ENCODE peak calls at places on chromosomes 16 and 17, in five cellular contexts. Y is transverse colon, L is A549, X is stomach, M is ovary. W is an unnamed sample.

GRCh38 chr16:67016681-67017450 is 12.1 kb upstream of the CBFB start:
- DNase-seq in Y (no peak), L (no peak), X (no peak), M (peak; percentile 15), W (peak; percentile 27)

GRCh38 chr17:12730931-12731521 is 58.3 kb upstream of the ARHGAP44 start:
- DNase-seq in Y (peak; percentile 81), L (peak; percentile 56), X (peak; percentile 88), M (no peak), W (peak; percentile 79)

GRCh38 chr17:4310349-4311060 is 46.7 kb upstream of the ANKFY1 start:
- DNase-seq in Y (no peak), L (no peak), X (peak; percentile 37), M (no peak), W (no peak)

GRCh38 chr16:85205747-85206471 is 93.6 kb upstream of the CIBAR2 start:
- DNase-seq in Y (no peak), L (peak; percentile 47), X (no peak), M (peak; percentile 73), W (no peak)

GRCh38 chr16:4613636-4614570 is 785 bp downstream of the UBALD1 start:
- DNase-seq in Y (peak; percentile 28), L (peak; percentile 36), X (no peak), M (peak; percentile 75), W (peak; percentile 69)

GRCh38 chr17:79837888-79838540 is 1.2 kb downstream of the CBX4 start:
- DNase-seq in Y (peak; percentile 33), L (no peak), X (no peak), M (peak; percentile 57), W (no peak)

GRCh38 chr17:34762078-34762477 is 182.7 kb downstream of the TMEM132E start:
- DNase-seq in Y (no peak), L (no peak), X (no peak), M (no peak), W (peak; percentile 6)

GRCh38 chr16:21943571-21943970 is 9.6 kb upstream of the UQCRC2 start:
- DNase-seq in Y (no peak), L (no peak), X (no peak), M (no peak), W (no peak)

GRCh38 chr17:60079401-60079861 is 710 bp upstream of the HEATR6 start:
- DNase-seq in Y (no peak), L (peak; percentile 57), X (no peak), M (no peak), W (no peak)

GRCh38 chr17:40540448-40540847 is 24.8 kb downstream of the CCR7 start:
- DNase-seq in Y (no peak), L (no peak), X (no peak), M (peak; percentile 36), W (peak; percentile 62)

DNA sequence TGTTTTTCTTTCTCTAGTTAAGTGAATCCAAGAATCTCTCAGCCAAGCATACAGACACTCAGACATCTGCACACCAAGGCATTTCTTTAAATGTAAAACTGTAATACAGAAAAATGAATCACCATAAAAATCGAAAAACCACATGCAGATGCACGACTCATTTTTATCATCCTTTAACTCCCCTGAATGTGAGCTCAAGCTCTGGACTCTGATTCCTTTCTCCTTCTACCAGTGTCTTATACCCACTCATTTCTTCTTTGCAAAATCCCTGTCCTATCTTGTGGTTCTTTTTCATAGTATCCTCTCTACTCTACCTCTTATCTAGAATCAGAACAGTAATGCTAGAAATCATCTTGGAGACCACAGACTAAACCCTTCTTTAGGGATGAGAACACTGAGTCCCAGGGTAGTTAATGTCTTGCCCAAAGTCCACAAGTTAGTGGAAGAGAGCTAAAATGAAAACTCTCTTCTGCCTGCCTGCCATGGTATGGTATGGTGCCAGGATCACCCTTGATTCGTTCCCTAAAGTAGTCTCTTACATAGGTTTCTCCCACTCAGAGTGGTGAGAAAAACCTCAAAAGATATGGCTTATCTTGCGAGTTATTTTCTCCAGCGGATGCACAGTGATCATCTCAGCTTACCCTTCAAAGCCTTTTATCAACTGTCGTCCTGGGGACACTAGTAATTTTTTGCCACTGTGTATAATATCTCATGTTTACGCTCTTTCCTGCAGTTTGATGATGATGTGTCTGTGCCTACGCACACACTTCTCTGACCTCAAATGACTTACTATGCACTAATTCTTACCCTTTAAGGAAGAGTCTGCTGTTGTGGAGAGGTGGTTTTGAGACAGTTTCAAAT is 30.2 kb downstream of the BRD7 start:
- DNase-seq in Y (no peak), L (no peak), X (no peak), M (no peak), W (no peak)
- H3K27ac ChIP-seq in Y (peak overlapping the region; percentile 41), L (no peak overlapping the region), X (no peak overlapping the region), M (no peak overlapping the region), W (no peak overlapping the region)

GRCh38 chr17:48908047-48908843 is at the start of gene UBE2Z:
- DNase-seq in Y (peak; percentile 94), L (peak; percentile 99), X (peak; percentile 94), M (peak; percentile 95), W (peak; percentile 96)
- TF ChIP-seq EP300 in Y (no peak), L (peak; percentile 4), X (no peak), M (no peak), W (no peak)

GRCh38 chr17:2077040-2077439 is 22.1 kb downstream of the HIC1 start:
- DNase-seq in Y (no peak), L (no peak), X (no peak), M (no peak), W (no peak)

GRCh38 chr17:2075336-2076056 is 20.6 kb downstream of the HIC1 start:
- DNase-seq in Y (no peak), L (no peak), X (no peak), M (peak; percentile 73), W (peak; percentile 77)

GRCh38 chr17:2076461-2076984 is 21.6 kb downstream of the HIC1 start:
- DNase-seq in Y (no peak), L (no peak), X (no peak), M (peak; percentile 64), W (no peak)

GRCh38 chr17:2071421-2072281 is 16.7 kb downstream of the HIC1 start:
- DNase-seq in Y (peak; percentile 40), L (no peak), X (no peak), M (peak; percentile 80), W (peak; percentile 87)

GRCh38 chr17:2074919-2075318 is 20.0 kb downstream of the HIC1 start:
- DNase-seq in Y (no peak), L (no peak), X (no peak), M (no peak), W (no peak)
- H3K27ac ChIP-seq in Y (peak overlapping the region; percentile 78), L (no peak overlapping the region), X (peak overlapping the region; percentile 39), M (peak overlapping the region; percentile 78), W (peak overlapping the region; percentile 68)

DNA sequence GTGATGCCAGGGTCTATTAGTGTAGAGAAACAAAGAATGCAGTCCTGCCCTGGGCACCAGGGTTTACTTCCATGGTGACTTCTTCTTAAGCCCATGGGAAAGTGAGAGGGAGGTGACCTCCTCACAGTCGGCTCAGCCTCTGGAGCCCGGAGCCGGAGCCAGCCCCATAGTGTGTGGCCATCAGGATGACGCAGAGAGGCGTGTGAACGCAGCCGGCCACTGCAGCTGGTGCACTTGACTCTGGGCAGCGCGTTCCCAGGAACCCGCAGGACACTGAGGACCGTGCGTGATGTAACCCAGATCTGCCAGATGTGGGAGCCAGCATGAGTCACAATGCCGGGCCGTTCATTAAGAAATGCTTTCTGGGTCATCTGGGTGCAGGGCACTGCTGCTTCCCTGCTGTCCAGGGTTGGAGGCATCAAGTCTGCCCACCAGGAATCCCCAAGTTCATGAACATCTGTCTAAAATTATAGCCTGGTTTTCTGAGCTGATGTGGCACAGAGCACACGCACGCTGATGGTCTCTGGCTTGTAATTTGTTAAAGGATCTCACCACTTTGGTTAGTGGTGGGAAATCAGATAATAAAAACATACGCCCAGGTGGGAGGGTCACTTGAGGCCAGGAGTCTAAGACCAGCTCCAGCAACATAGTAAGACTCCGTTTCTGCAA is 114.1 kb downstream of the PITPNC1 start:
- DNase-seq in Y (peak; percentile 72), L (peak; percentile 91), X (peak; percentile 67), M (peak; percentile 91), W (peak; percentile 98)
- TF ChIP-seq EP300 in Y (peak; percentile 95), L (peak; percentile 57), X (peak; percentile 92), M (peak; percentile 63), W (peak; percentile 97)

GRCh38 chr17:50708050-50709000 is 611 bp upstream of the ANKRD40 start:
- DNase-seq in Y (no peak), L (peak; percentile 44), X (no peak), M (no peak), W (no peak)

GRCh38 chr17:50712641-50713296 is 5.1 kb upstream of the ANKRD40 start:
- DNase-seq in Y (no peak), L (no peak), X (no peak), M (no peak), W (no peak)

GRCh38 chr17:50710650-50711049 is 2.9 kb upstream of the ANKRD40 start:
- DNase-seq in Y (no peak), L (no peak), X (no peak), M (no peak), W (no peak)

GRCh38 chr17:50707296-50708049 is at the start of gene ANKRD40:
- DNase-seq in Y (peak; percentile 92), L (peak; percentile 96), X (peak; percentile 93), M (peak; percentile 92), W (peak; percentile 97)

GRCh38 chr17:50710025-50710424 is 2.3 kb upstream of the ANKRD40 start:
- DNase-seq in Y (no peak), L (no peak), X (no peak), M (no peak), W (no peak)
- H3K27ac ChIP-seq in Y (peak overlapping the region; percentile 98), L (no peak overlapping the region), X (no peak overlapping the region), M (no peak overlapping the region), W (peak overlapping the region; percentile 97)

DNA sequence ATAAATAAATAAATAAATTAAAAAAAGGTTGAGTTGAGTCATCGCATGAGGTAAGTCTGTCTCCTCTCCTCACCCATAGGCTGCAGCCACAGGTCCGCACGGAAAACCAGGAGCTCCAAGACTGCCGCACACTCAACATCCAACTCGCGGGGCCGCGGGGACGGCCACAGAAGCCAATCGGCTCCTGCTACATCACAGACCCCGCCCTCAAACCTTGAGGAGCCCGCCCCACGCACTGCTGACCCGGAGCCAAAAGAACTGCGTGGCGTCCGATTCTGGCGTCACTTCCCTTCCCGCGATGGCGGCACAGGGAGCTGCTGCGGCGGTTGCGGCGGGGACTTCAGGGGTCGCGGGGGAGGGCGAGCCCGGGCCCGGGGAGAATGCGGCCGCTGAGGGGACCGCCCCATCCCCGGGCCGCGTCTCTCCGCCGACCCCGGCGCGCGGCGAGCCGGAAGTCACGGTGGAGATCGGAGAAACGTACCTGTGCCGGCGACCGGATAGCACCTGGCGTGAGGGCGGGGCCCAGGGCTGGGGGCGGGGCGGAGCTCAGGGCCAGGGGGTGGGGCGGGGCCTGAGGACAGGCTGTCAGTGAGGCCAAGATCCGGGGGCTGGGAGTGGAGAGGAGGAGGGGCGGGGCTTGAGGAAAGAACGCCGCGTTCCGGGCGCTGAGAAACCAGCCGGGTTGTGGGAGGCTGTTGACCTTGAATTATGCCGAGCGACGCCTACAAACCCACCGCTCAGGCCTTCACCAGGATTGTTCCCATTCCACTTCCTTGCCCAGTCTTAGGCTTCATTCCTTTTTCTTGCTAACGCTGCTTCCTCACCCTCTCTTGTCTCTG is at the start of gene KAT8:
- DNase-seq in Y (peak; percentile 99), L (peak; percentile 98), X (peak; percentile 99), M (peak; percentile 99), W (peak; percentile 99)
- TF ChIP-seq EP300 in Y (peak; percentile 80), L (no peak), X (peak; percentile 65), M (peak; percentile 32), W (no peak)

GRCh38 chr16:30995927-30996323 is 10.9 kb downstream of the HSD3B7 start:
- DNase-seq in Y (no peak), L (no peak), X (no peak), M (no peak), W (no peak)
- H3K27ac ChIP-seq in Y (peak overlapping the region; percentile 89), L (peak overlapping the region; percentile 97), X (no peak overlapping the region), M (no peak overlapping the region), W (peak overlapping the region; percentile 81)

GRCh38 chr17:55285340-55286301 is 20.9 kb downstream of the HLF start:
- DNase-seq in Y (peak; percentile 87), L (peak; percentile 46), X (peak; percentile 90), M (peak; percentile 97), W (peak; percentile 100)
- TF ChIP-seq EP300 in Y (peak; percentile 20), L (peak; percentile 66), X (peak; percentile 47), M (no peak), W (peak; percentile 83)

W was measured in sigmoid colon.